ENCODE peak calls at places on chromosomes 16 and 17, in nine cellular contexts. X is heart left ventricle, G is left ventricle myocardium inferior, S is keratinocyte, I is thoracic aorta, C is GM23338, V is mammary epithelial cell, J is sigmoid colon, D is adrenal gland. N is an unnamed sample.

GRCh38 chr17:35242805-35243458 is at the start of gene SLFN5:
- DNase-seq in X (peak; percentile 94), G (peak; percentile 94), S (peak; percentile 77), I (peak; percentile 80), C (peak; percentile 92), V (peak; percentile 91), J (peak; percentile 98), D (peak; percentile 96), N (peak; percentile 97)

GRCh38 chr17:81489986-81490598 is 22.5 kb downstream of the ACTG1 start:
- DNase-seq in X (no peak), G (no peak), S (no peak), I (no peak), C (no peak), V (no peak), J (no peak), D (no peak), N (no peak)

GRCh38 chr16:61921373-61921772 is 114.9 kb downstream of the CDH8 start:
- DNase-seq in X (no peak), G (no peak), S (no peak), I (no peak), C (no peak), V (no peak), J (no peak), D (no peak), N (no peak)

GRCh38 chr17:61750656-61751055 is 112.7 kb downstream of the BRIP1 start:
- DNase-seq in X (no peak), G (no peak), S (no peak), I (no peak), C (no peak), V (no peak), J (no peak), D (no peak), N (no peak)

GRCh38 chr16:53501216-53501859 is 1.7 kb downstream of the AKTIP start:
- DNase-seq in X (no peak), G (no peak), S (no peak), I (no peak), C (peak; percentile 21), V (peak; percentile 23), J (no peak), D (no peak), N (no peak)

GRCh38 chr16:57360321-57360935 is 1.8 kb downstream of the CCL22 start:
- DNase-seq in X (no peak), G (no peak), S (no peak), I (no peak), C (no peak), V (no peak), J (no peak), D (no peak), N (no peak)

GRCh38 chr17:64281962-64282752 is 19.1 kb upstream of the TEX2 start:
- DNase-seq in X (peak; percentile 61), G (peak; percentile 38), S (no peak), I (no peak), C (peak; percentile 84), V (peak; percentile 50), J (peak; percentile 82), D (peak; percentile 56), N (no peak)

GRCh38 chr17:27471321-27472269 is 15.3 kb downstream of the KSR1 start:
- DNase-seq in X (no peak), G (no peak), S (peak; percentile 69), I (no peak), C (no peak), V (peak; percentile 96), J (no peak), D (no peak), N (peak; percentile 57)

GRCh38 chr16:19812986-19813385 is 71.7 kb downstream of the GPRC5B start:
- DNase-seq in X (no peak), G (no peak), S (no peak), I (no peak), C (no peak), V (no peak), J (no peak), D (no peak), N (no peak)
- TF ChIP-seq CTCF in X (no peak), G (no peak), S (no peak), I (no peak), C (no peak), V (no peak), J (no peak), D (no peak), N (no peak)

GRCh38 chr17:79029327-79030009 is 5.5 kb downstream of the C1QTNF1 start:
- DNase-seq in X (no peak), G (no peak), S (no peak), I (no peak), C (no peak), V (no peak), J (peak; percentile 50), D (peak; percentile 11), N (peak; percentile 54)
- H3K4me1 ChIP-seq in X (peaks cover 62% of the 10 kb centered on the region), G (peaks cover 84% of the 10 kb centered on the region), S (peaks cover 62% of the 10 kb centered on the region), I (peaks cover 37% of the 10 kb centered on the region), C (no peaks in the 10 kb centered on the region), V (peaks cover 52% of the 10 kb centered on the region), J (no peaks in the 10 kb centered on the region), D (peaks cover 45% of the 10 kb centered on the region), N (peaks cover 43% of the 10 kb centered on the region)

GRCh38 chr16:72094266-72094610 is 591 bp downstream of the DHX38 start:
- DNase-seq in X (no peak), G (no peak), S (no peak), I (no peak), C (peak; percentile 40), V (no peak), J (no peak), D (no peak), N (no peak)
- H3K27me3 ChIP-seq in X (no peaks in the 10 kb centered on the region), G (no peaks in the 10 kb centered on the region), S (no peaks in the 10 kb centered on the region), I (no peaks in the 10 kb centered on the region), C (no peaks in the 10 kb centered on the region), V (no peaks in the 10 kb centered on the region), J (no peaks in the 10 kb centered on the region), D (no peaks in the 10 kb centered on the region), N (no peaks in the 10 kb centered on the region)

GRCh38 chr17:48132375-48132774 is 24.8 kb downstream of the SNX11 start:
- DNase-seq in X (no peak), G (no peak), S (no peak), I (no peak), C (no peak), V (no peak), J (no peak), D (no peak), N (no peak)

GRCh38 chr17:48131216-48131824 is 23.8 kb downstream of the SNX11 start:
- DNase-seq in X (peak; percentile 60), G (no peak), S (no peak), I (peak; percentile 15), C (peak; percentile 96), V (peak; percentile 46), J (peak; percentile 70), D (peak; percentile 65), N (no peak)

GRCh38 chr17:48137658-48138057 is 30.1 kb downstream of the SNX11 start:
- DNase-seq in X (no peak), G (no peak), S (no peak), I (no peak), C (no peak), V (no peak), J (no peak), D (no peak), N (no peak)

GRCh38 chr17:48139948-48140347 is 32.4 kb downstream of the SNX11 start:
- DNase-seq in X (no peak), G (no peak), S (no peak), I (no peak), C (no peak), V (no peak), J (no peak), D (no peak), N (no peak)

DNA sequence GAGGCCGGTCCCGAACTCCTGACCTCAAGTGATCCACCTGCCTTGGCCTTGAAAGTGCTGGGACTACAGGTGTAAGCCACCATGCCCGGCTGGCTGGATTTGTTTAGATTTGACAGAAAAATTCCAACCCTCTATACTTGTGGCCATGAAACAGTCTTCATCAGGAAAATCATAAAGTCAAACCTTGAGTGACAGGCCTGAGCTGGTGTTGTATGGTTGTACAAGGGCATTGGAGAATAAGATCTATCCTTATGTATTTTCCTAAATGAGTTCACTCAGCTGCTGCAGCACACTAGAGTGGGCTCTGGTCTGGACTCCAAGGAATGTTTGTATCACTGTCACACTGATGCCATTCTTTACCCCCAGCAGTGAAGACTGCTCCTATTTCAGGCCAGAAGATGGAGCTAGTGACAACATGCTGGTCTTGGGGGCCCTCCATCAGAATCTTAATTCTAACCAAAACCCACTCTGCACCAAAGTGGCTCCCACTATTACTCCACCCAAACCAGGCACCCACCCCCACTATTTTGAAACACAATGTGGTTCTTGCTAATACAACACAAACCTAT is 27.4 kb downstream of the SNX11 start:
- DNase-seq in X (no peak), G (no peak), S (no peak), I (no peak), C (peak; percentile 69), V (no peak), J (no peak), D (no peak), N (no peak)
- TF ChIP-seq CTCF in X (no peak), G (no peak), S (peak; percentile 38), I (no peak), C (peak; percentile 54), V (no peak), J (no peak), D (no peak), N (no peak)

N was measured in upper lobe of right lung.